ENCODE peak calls at places on chromosomes 12 and 14, in four cellular contexts. One of them, this sample, is unnamed.

GRCh38 chr14:104096751-104097700 is 11.5 kb downstream of the ASPG start:
- DNase-seq in stomach: no peak
- DNase-seq in transverse colon: peak
- DNase-seq in aorta: peak
- DNase-seq in this sample: no peak

GRCh38 chr12:98951401-98951800 is 306.3 kb downstream of the APAF1 start:
- DNase-seq in stomach: no peak
- DNase-seq in transverse colon: no peak
- DNase-seq in aorta: no peak
- DNase-seq in this sample: no peak

GRCh38 chr12:91387461-91388134 is 205.0 kb upstream of the DCN start:
- DNase-seq in stomach: no peak
- DNase-seq in transverse colon: no peak
- DNase-seq in aorta: no peak
- DNase-seq in this sample: no peak

GRCh38 chr12:62434504-62435336 is 31.9 kb upstream of the MON2 start:
- DNase-seq in stomach: peak
- DNase-seq in transverse colon: peak
- DNase-seq in aorta: no peak
- DNase-seq in this sample: no peak

GRCh38 chr12:45763381-45763780 is 33.9 kb downstream of the ARID2 start:
- DNase-seq in stomach: no peak
- DNase-seq in transverse colon: no peak
- DNase-seq in aorta: no peak
- DNase-seq in this sample: no peak

GRCh38 chr14:49972840-49973239 is 80.0 kb downstream of the ARF6 start:
- DNase-seq in stomach: peak
- DNase-seq in transverse colon: peak
- DNase-seq in aorta: no peak
- DNase-seq in this sample: no peak

GRCh38 chr14:21192447-21192822 is 36.6 kb upstream of the OR5AU1 start:
- DNase-seq in stomach: no peak
- DNase-seq in transverse colon: no peak
- DNase-seq in aorta: no peak
- DNase-seq in this sample: no peak

GRCh38 chr14:51018521-51018920 is 74.2 kb upstream of the PYGL start:
- DNase-seq in stomach: no peak
- DNase-seq in transverse colon: no peak
- DNase-seq in aorta: no peak
- DNase-seq in this sample: no peak

GRCh38 chr14:103123634-103124500 is 606 bp downstream of the TNFAIP2 start:
- DNase-seq in stomach: peak
- DNase-seq in transverse colon: no peak
- DNase-seq in aorta: peak
- DNase-seq in this sample: no peak

GRCh38 chr12:62259311-62259992 is 752 bp upstream of the USP15 start:
- DNase-seq in stomach: no peak
- DNase-seq in transverse colon: peak
- DNase-seq in aorta: no peak
- DNase-seq in this sample: no peak

GRCh38 chr14:100297320-100298300 is 8.6 kb downstream of the SLC25A29 start:
- DNase-seq in stomach: peak
- DNase-seq in transverse colon: peak
- DNase-seq in aorta: peak
- DNase-seq in this sample: peak

GRCh38 chr12:79414252-79414651 is 276.5 kb downstream of the PAWR start:
- DNase-seq in stomach: no peak
- DNase-seq in transverse colon: peak
- DNase-seq in aorta: no peak
- DNase-seq in this sample: no peak

GRCh38 chr12:19282133-19282532 is 152.6 kb downstream of the PLEKHA5 start:
- DNase-seq in stomach: no peak
- DNase-seq in transverse colon: no peak
- DNase-seq in aorta: no peak
- DNase-seq in this sample: no peak

GRCh38 chr12:94553875-94554274 is 94.2 kb upstream of the CEP83 start:
- DNase-seq in stomach: no peak
- DNase-seq in transverse colon: no peak
- DNase-seq in aorta: no peak
- DNase-seq in this sample: no peak

GRCh38 chr12:8914716-8915526 is 612 bp downstream of the PHC1 start:
- DNase-seq in stomach: peak
- DNase-seq in transverse colon: peak
- DNase-seq in aorta: peak
- DNase-seq in this sample: peak

GRCh38 chr14:91380610-91381371 is 36.8 kb downstream of the CCDC88C start:
- DNase-seq in stomach: no peak
- DNase-seq in transverse colon: peak
- DNase-seq in aorta: no peak
- DNase-seq in this sample: no peak

GRCh38 chr12:120534703-120535655 is 823 bp downstream of the RNF10 start:
- DNase-seq in stomach: peak
- DNase-seq in transverse colon: peak
- DNase-seq in aorta: no peak
- DNase-seq in this sample: no peak

GRCh38 chr12:67348683-67349082 is 79.5 kb downstream of the CAND1 start:
- DNase-seq in stomach: no peak
- DNase-seq in transverse colon: no peak
- DNase-seq in aorta: no peak
- DNase-seq in this sample: no peak

GRCh38 chr14:64060648-64061096 is 207.9 kb downstream of the SYNE2 start:
- DNase-seq in stomach: no peak
- DNase-seq in transverse colon: peak
- DNase-seq in aorta: no peak
- DNase-seq in this sample: no peak

GRCh38 chr12:26277511-26278246 is 82.3 kb downstream of the SSPN start:
- DNase-seq in stomach: no peak
- DNase-seq in transverse colon: no peak
- DNase-seq in aorta: peak
- DNase-seq in this sample: no peak

GRCh38 chr12:130427381-130427887 is 89.7 kb downstream of the PIWIL1 start:
- DNase-seq in stomach: no peak
- DNase-seq in transverse colon: peak
- DNase-seq in aorta: peak
- DNase-seq in this sample: no peak

GRCh38 chr12:41510470-41510869 is 322.4 kb downstream of the PDZRN4 start:
- DNase-seq in stomach: no peak
- DNase-seq in transverse colon: no peak
- DNase-seq in aorta: no peak
- DNase-seq in this sample: no peak

GRCh38 chr12:15580431-15580830 is 208.8 kb downstream of the EPS8 start:
- DNase-seq in stomach: no peak
- DNase-seq in transverse colon: peak
- DNase-seq in aorta: no peak
- DNase-seq in this sample: no peak

GRCh38 chr12:103399986-103400385 is 95.8 kb downstream of the C12orf42 start:
- DNase-seq in stomach: no peak
- DNase-seq in transverse colon: no peak
- DNase-seq in aorta: no peak
- DNase-seq in this sample: no peak

GRCh38 chr12:57754411-57755193 is at the start of gene MARCHF9:
- DNase-seq in stomach: peak
- DNase-seq in transverse colon: peak
- DNase-seq in aorta: peak
- DNase-seq in this sample: peak

GRCh38 chr12:50734409-50735263 is 29.3 kb upstream of the ATF1 start:
- DNase-seq in stomach: no peak
- DNase-seq in transverse colon: no peak
- DNase-seq in aorta: no peak
- DNase-seq in this sample: no peak

GRCh38 chr14:96086032-96086431 is 46.9 kb downstream of the C14orf132 start:
- DNase-seq in stomach: no peak
- DNase-seq in transverse colon: no peak
- DNase-seq in aorta: no peak
- DNase-seq in this sample: peak

GRCh38 chr12:40054554-40055226 is 51.2 kb downstream of the SLC2A13 start:
- DNase-seq in stomach: no peak
- DNase-seq in transverse colon: peak
- DNase-seq in aorta: peak
- DNase-seq in this sample: no peak

GRCh38 chr12:83042441-83043215 is 355.9 kb downstream of the TMTC2 start:
- DNase-seq in stomach: no peak
- DNase-seq in transverse colon: no peak
- DNase-seq in aorta: no peak
- DNase-seq in this sample: no peak

GRCh38 chr14:103427485-103428443 is 42.5 kb downstream of the MARK3 start:
- DNase-seq in stomach: no peak
- DNase-seq in transverse colon: no peak
- DNase-seq in aorta: no peak
- DNase-seq in this sample: no peak

GRCh38 chr14:68736519-68736918 is 56.3 kb downstream of the ZFP36L1 start:
- DNase-seq in stomach: no peak
- DNase-seq in transverse colon: no peak
- DNase-seq in aorta: no peak
- DNase-seq in this sample: no peak

GRCh38 chr14:101151226-101151929 is 247.9 kb upstream of the RTL1 start:
- DNase-seq in stomach: no peak
- DNase-seq in transverse colon: no peak
- DNase-seq in aorta: no peak
- DNase-seq in this sample: no peak

GRCh38 chr12:68971404-68971803 is 38.4 kb upstream of the CPM start:
- DNase-seq in stomach: no peak
- DNase-seq in transverse colon: no peak
- DNase-seq in aorta: no peak
- DNase-seq in this sample: no peak

GRCh38 chr12:21971344-21971743 is 30.1 kb upstream of the ABCC9 start:
- DNase-seq in stomach: no peak
- DNase-seq in transverse colon: no peak
- DNase-seq in aorta: no peak
- DNase-seq in this sample: no peak

GRCh38 chr12:113630625-113631024 is 159.0 kb upstream of the LHX5 start:
- DNase-seq in stomach: no peak
- DNase-seq in transverse colon: no peak
- DNase-seq in aorta: no peak
- DNase-seq in this sample: no peak

GRCh38 chr12:212383-212798 is 1.6 kb downstream of the SLC6A12 start:
- DNase-seq in stomach: no peak
- DNase-seq in transverse colon: no peak
- DNase-seq in aorta: no peak
- DNase-seq in this sample: no peak

GRCh38 chr12:105554856-105555255 is 224.4 kb downstream of the C12orf75 start:
- DNase-seq in stomach: no peak
- DNase-seq in transverse colon: no peak
- DNase-seq in aorta: no peak
- DNase-seq in this sample: no peak

GRCh38 chr12:105552056-105552455 is 221.6 kb downstream of the C12orf75 start:
- DNase-seq in stomach: no peak
- DNase-seq in transverse colon: no peak
- DNase-seq in aorta: no peak
- DNase-seq in this sample: no peak

GRCh38 chr12:105559292-105559691 is 228.8 kb downstream of the C12orf75 start:
- DNase-seq in stomach: no peak
- DNase-seq in transverse colon: no peak
- DNase-seq in aorta: no peak
- DNase-seq in this sample: no peak

GRCh38 chr12:105554223-105554678 is 223.8 kb downstream of the C12orf75 start:
- DNase-seq in stomach: no peak
- DNase-seq in transverse colon: no peak
- DNase-seq in aorta: no peak
- DNase-seq in this sample: no peak

DNA sequence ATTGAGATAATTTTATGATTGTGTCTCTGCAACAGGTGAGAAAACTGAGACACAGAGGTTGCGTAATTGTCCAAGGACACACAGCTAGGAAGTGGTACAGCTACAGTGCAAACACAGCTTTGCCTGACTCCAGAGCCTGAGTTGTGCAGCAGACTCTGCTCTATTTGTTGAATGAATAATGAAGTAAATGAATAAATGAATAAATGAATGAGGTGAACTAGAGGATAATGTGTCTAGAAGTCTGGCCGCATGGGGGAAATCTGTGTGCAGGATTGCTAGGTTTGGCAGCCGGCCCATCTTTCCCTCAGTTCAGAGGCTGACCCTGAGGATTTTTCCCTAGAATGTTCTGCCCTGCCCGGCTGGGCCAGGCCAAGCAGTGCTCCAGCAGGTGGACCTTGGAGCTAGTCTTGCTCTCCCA is 225.1 kb downstream of the C12orf75 start:
- DNase-seq in stomach: no peak
- DNase-seq in transverse colon: no peak
- DNase-seq in aorta: no peak
- DNase-seq in this sample: no peak
- H3K27ac ChIP-seq in stomach: no peak
- H3K27ac ChIP-seq in transverse colon: no peak
- H3K27ac ChIP-seq in aorta: no peak
- H3K27ac ChIP-seq in this sample: no peak

GRCh38 chr14:75127903-75128595 is 1.2 kb upstream of the NEK9 start:
- DNase-seq in stomach: no peak
- DNase-seq in transverse colon: peak
- DNase-seq in aorta: no peak
- DNase-seq in this sample: no peak
- H3K27ac ChIP-seq in stomach: peak
- H3K27ac ChIP-seq in transverse colon: peak
- H3K27ac ChIP-seq in aorta: no peak
- H3K27ac ChIP-seq in this sample: peak

GRCh38 chr12:2225736-2226135 is 172.9 kb downstream of the CACNA1C start:
- DNase-seq in stomach: no peak
- DNase-seq in transverse colon: no peak
- DNase-seq in aorta: no peak
- DNase-seq in this sample: no peak
- H3K27ac ChIP-seq in stomach: no peak
- H3K27ac ChIP-seq in transverse colon: no peak
- H3K27ac ChIP-seq in aorta: no peak
- H3K27ac ChIP-seq in this sample: no peak

DNA sequence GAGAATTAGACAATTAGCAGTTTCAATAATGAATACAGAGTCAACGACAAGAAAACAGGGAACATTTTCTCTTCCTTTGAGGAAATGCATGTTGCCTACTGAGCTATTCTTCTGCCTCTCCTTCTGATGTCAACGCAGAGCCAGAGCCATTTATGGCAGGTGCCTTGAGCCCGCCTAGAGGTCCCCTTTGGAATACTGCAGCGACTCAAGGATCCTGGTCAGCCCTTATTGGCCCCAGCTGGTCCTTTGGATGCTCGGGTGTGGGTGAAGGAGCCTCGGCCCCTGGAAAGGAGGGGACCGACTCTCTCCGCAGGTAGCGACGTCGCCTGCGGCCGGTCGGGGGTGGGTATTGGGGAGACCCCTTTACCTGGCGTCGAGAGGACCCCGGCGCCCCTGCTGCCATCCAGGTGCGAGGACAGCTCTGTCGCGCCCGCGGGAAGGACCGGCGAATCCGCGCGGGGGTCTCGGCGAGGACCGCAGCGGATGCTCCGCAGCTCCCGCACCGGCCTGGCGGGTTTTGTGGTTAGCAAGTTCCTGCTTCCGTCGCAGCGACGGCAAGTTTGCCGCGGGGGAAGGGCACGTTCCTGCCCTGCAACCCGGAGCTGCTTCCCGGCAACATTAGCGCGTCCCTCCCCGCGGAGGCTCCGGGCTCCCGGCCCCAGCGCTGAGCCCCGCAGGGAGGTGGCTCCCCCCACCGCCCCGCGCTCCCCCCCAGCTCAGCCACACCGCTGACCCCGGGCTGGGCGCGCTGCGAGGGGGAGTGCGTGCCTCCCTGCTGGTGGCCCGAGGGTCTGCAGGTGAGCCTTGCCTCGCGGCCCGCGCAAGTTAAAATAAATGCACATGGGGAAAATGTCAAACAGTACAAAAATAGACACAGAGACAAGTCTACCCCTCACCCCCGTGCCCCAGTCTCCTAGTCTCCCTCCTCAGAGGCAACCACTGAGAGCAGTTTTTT is at the start of gene MANSC1:
- DNase-seq in stomach: peak
- DNase-seq in transverse colon: peak
- DNase-seq in aorta: peak
- DNase-seq in this sample: no peak
- H3K27ac ChIP-seq in stomach: peak
- H3K27ac ChIP-seq in transverse colon: peak
- H3K27ac ChIP-seq in aorta: peak
- H3K27ac ChIP-seq in this sample: no peak